ENCODE peak calls at places on chromosomes 5 and 9, in ten cellular contexts. H, S, R, O, Z, M, P, W, Q and N are unnamed samples.
A peak's percentile ranks its signal among the peaks of the same experiment; 100 is the strongest.

GRCh38 chr5:62762503-62762902 is 183.9 kb downstream of the LRRC70 start:
- DNase-seq in R (no peak), Q (no peak), W (no peak), M (no peak), H (no peak), P (no peak), S (no peak), O (no peak), Z (no peak), N (no peak)

GRCh38 chr5:112957970-112958773 is 18.4 kb upstream of the DCP2 start:
- DNase-seq in O (peak; percentile 77), P (peak; percentile 67), R (peak; percentile 76), M (no peak), W (peak; percentile 66), H (peak; percentile 95), S (peak; percentile 98), Z (peak; percentile 51), Q (no peak), N (peak; percentile 44)

GRCh38 chr5:104512063-104512798 is 949.6 kb upstream of the NUDT12 start:
- DNase-seq in S (no peak), H (peak; percentile 35), Q (no peak), P (no peak), M (no peak), W (no peak), O (no peak), Z (no peak), R (no peak), N (no peak)

GRCh38 chr9:90002299-90003045 is 397.7 kb downstream of the GADD45G start:
- DNase-seq in W (no peak), P (no peak), Z (no peak), O (no peak), Q (no peak), H (peak; percentile 55), M (no peak), S (no peak), R (no peak), N (no peak)

GRCh38 chr9:98745470-98745869 is 36.7 kb upstream of the GABBR2 start:
- DNase-seq in M (no peak), R (no peak), S (no peak), W (no peak), H (no peak), Q (no peak), Z (no peak), P (no peak), O (no peak), N (no peak)

GRCh38 chr9:2464624-2465023 is 157.0 kb upstream of the VLDLR start:
- DNase-seq in Q (no peak), S (no peak), H (no peak), W (no peak), P (no peak), R (no peak), M (no peak), Z (no peak), O (no peak), N (no peak)

GRCh38 chr5:61053937-61054336 is 108.3 kb downstream of the SMIM15 start:
- DNase-seq in Z (no peak), S (peak; percentile 60), W (no peak), Q (no peak), P (no peak), O (no peak), H (peak; percentile 29), R (no peak), M (no peak), N (no peak)

GRCh38 chr5:176166427-176166826 is 71.8 kb upstream of the SIMC1 start:
- DNase-seq in O (no peak), Q (no peak), H (no peak), Z (peak; percentile 22), M (no peak), R (no peak), W (no peak), S (peak; percentile 61), P (no peak), N (no peak)

GRCh38 chr5:172899436-172899835 is 59.8 kb upstream of the RPL26L1 start:
- DNase-seq in Z (no peak), O (no peak), P (no peak), S (no peak), H (no peak), R (no peak), Q (no peak), W (no peak), M (no peak), N (no peak)

GRCh38 chr9:70411930-70412677 is 2.4 kb downstream of the KLF9 start:
- DNase-seq in Z (peak; percentile 27), P (peak; percentile 85), H (peak; percentile 81), R (peak; percentile 77), S (peak; percentile 91), W (peak; percentile 81), Q (peak; percentile 81), M (peak; percentile 92), O (peak; percentile 89), N (peak; percentile 87)

GRCh38 chr9:34550681-34551270 is 28.0 kb upstream of the ENHO start:
- DNase-seq in Z (no peak), R (no peak), H (no peak), O (peak; percentile 45), S (no peak), W (no peak), Q (no peak), M (peak; percentile 56), P (no peak), N (no peak)

GRCh38 chr9:97858393-97858713 is 5.3 kb downstream of the FOXE1 start:
- DNase-seq in H (no peak), P (no peak), O (no peak), R (no peak), W (no peak), M (no peak), S (no peak), Z (no peak), Q (no peak), N (no peak)

GRCh38 chr5:136016945-136017530 is 11.8 kb upstream of the TGFBI start:
- DNase-seq in S (peak; percentile 94), Q (no peak), P (no peak), Z (peak; percentile 98), W (peak; percentile 86), O (peak; percentile 69), M (no peak), H (peak; percentile 98), R (no peak), N (no peak)

GRCh38 chr5:5089895-5090649 is 50.1 kb upstream of the ADAMTS16 start:
- DNase-seq in R (no peak), O (no peak), W (no peak), P (no peak), H (no peak), M (no peak), S (no peak), Q (no peak), Z (no peak), N (no peak)

GRCh38 chr5:142053434-142054253 is 40.8 kb upstream of the GNPDA1 start:
- DNase-seq in W (peak; percentile 31), M (no peak), Q (no peak), O (no peak), Z (peak; percentile 27), S (peak; percentile 72), H (peak; percentile 36), P (peak; percentile 44), R (no peak), N (no peak)

DNA sequence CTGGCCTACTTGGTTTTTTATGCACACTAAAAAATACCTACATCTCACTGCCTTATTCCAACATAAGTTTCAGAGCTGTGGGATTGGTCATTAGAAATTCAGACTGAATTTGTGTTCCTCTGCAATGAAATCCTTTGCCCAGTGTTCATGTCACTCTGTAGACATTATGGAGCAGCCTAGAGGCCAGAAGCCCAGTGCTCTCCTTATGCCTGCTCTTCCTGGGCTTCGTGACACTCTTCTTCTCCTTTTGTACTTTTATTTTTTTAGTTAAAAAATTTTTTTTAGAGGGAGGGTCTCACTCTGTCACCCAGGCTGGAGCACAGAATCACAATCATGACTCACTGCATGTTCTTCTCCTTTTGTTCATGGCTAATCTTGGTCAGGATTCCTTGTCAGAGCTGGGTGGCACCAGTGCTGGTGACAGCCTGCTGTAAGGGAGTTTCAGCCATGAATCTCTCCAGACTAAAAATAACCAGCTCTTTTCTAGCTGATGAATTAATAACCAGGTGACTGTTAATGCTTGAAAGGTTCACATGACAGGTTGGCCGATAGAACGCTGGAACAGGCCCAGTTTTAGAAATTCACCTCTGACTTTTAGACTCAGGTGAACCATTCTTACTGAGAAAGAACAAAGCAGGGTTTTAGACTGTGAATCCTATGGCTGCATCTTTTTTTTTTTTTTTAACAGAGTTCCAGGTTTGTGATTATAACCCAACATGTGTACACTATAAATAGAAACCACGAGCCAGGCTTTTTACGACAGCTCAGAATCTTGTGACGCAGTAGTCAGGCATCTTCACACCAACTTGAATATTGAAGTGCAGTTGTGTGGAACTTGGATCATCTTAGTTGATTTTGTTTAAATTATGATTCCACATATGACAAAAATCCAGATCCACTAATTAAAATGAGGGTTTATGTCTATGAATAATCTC is 34.0 kb upstream of the C5orf47 start:
- DNase-seq in S (peak; percentile 56), O (peak; percentile 74), R (no peak), H (peak; percentile 82), Z (no peak), P (no peak), Q (no peak), W (no peak), M (no peak), N (no peak)
- H3K36me3 ChIP-seq in S (peaks cover 61% of the 10 kb centered on the region), O (peaks cover 3% of the 10 kb centered on the region), R (peaks cover 90% of the 10 kb centered on the region), H (peaks cover 40% of the 10 kb centered on the region), Z (peaks cover 6% of the 10 kb centered on the region), P (peaks cover 18% of the 10 kb centered on the region), Q (peaks cover 51% of the 10 kb centered on the region), W (peaks cover 6% of the 10 kb centered on the region), M (peaks cover 58% of the 10 kb centered on the region), N (no peaks in the 10 kb centered on the region)

GRCh38 chr5:131536849-131537448 is 98.1 kb downstream of the RAPGEF6 start:
- DNase-seq in R (no peak), O (no peak), W (no peak), Q (no peak), M (no peak), P (no peak), S (no peak), H (no peak), Z (no peak), N (no peak)
- H3K36me3 ChIP-seq in R (no peaks in the 10 kb centered on the region), O (no peaks in the 10 kb centered on the region), W (no peaks in the 10 kb centered on the region), Q (no peaks in the 10 kb centered on the region), M (no peaks in the 10 kb centered on the region), P (no peaks in the 10 kb centered on the region), S (no peaks in the 10 kb centered on the region), H (no peaks in the 10 kb centered on the region), Z (no peaks in the 10 kb centered on the region), N (no peaks in the 10 kb centered on the region)

GRCh38 chr9:120435066-120435465 is 144.9 kb downstream of the CDK5RAP2 start:
- DNase-seq in Z (no peak), Q (no peak), R (no peak), P (no peak), W (no peak), M (no peak), S (peak; percentile 55), H (peak; percentile 55), O (no peak), N (no peak)
- H3K36me3 ChIP-seq in Z (peaks cover 3% of the 10 kb centered on the region), Q (peaks cover 46% of the 10 kb centered on the region), R (peaks cover 31% of the 10 kb centered on the region), P (peaks cover 5% of the 10 kb centered on the region), W (peaks cover 7% of the 10 kb centered on the region), M (peaks cover 10% of the 10 kb centered on the region), S (peaks cover 17% of the 10 kb centered on the region), H (peaks cover 14% of the 10 kb centered on the region), O (no peaks in the 10 kb centered on the region), N (no peaks in the 10 kb centered on the region)

DNA sequence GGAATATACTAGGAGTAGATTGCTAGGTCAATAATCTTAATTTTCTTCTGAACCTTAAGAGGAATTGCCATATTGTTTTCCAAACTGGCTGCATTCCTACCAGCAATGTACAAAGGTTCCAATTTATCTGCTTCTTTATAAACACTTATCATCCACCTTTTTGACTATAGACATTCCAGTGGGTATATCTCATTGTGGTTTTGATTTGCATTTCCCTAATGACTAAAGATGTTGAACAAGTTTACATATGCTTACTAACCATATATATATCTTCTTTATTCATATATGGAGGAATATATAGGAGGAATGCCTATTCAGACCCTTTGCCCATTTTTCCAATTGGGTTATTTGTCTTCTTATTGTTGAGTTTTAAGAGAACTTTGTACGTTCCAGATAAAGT is 7.6 kb downstream of the DNAJC18 start:
- DNase-seq in P (no peak), Z (no peak), S (no peak), O (no peak), Q (no peak), W (no peak), M (no peak), R (no peak), H (no peak), N (no peak)
- H3K36me3 ChIP-seq in P (peaks cover 7% of the 10 kb centered on the region), Z (no peaks in the 10 kb centered on the region), S (no peaks in the 10 kb centered on the region), O (no peaks in the 10 kb centered on the region), Q (no peaks in the 10 kb centered on the region), W (no peaks in the 10 kb centered on the region), M (no peaks in the 10 kb centered on the region), R (peaks cover 69% of the 10 kb centered on the region), H (peaks cover 4% of the 10 kb centered on the region), N (no peaks in the 10 kb centered on the region)